ENCODE peak calls at places on chromosomes 11 and 22, in five cellular contexts. N, X, D, Q and V are unnamed samples.
A peak's percentile ranks its signal among the peaks of the same experiment; 100 is the strongest.

GRCh38 chr11:115304774-115305472 is 199.3 kb downstream of the CADM1 start:
- DNase-seq in N (no peak), X (no peak), D (peak; percentile 13), Q (no peak), V (no peak)

GRCh38 chr22:20979243-20979809 is 2.8 kb upstream of the LZTR1 start:
- DNase-seq in N (peak; percentile 97), X (no peak), D (peak; percentile 70), Q (peak; percentile 95), V (no peak)

GRCh38 chr22:23070418-23071162 is at the start of gene GNAZ:
- DNase-seq in N (peak; percentile 79), X (peak; percentile 67), D (peak; percentile 84), Q (peak; percentile 82), V (no peak)

GRCh38 chr11:43021466-43021865 is 290.3 kb upstream of the API5 start:
- DNase-seq in N (peak; percentile 70), X (peak; percentile 15), D (peak; percentile 41), Q (peak; percentile 51), V (peak; percentile 13)

GRCh38 chr22:27474112-27474571 is 327.4 kb downstream of the MN1 start:
- DNase-seq in N (no peak), X (no peak), D (no peak), Q (no peak), V (no peak)

GRCh38 chr22:20393705-20394476 is at the start of gene ZNF74:
- DNase-seq in N (no peak), X (no peak), D (peak; percentile 92), Q (peak; percentile 97), V (peak; percentile 88)

GRCh38 chr22:23157560-23158515 is 12.6 kb downstream of the RAB36 start:
- DNase-seq in N (no peak), X (no peak), D (no peak), Q (no peak), V (peak; percentile 44)

GRCh38 chr11:83784419-83784818 is 498.3 kb upstream of the CCDC90B start:
- DNase-seq in N (no peak), X (no peak), D (no peak), Q (no peak), V (no peak)

GRCh38 chr22:38312261-38312800 is 4.9 kb downstream of the CSNK1E start:
- DNase-seq in N (no peak), X (no peak), D (no peak), Q (no peak), V (no peak)

GRCh38 chr11:121466063-121466794 is 13.5 kb upstream of the SORL1-AS1 start:
- DNase-seq in N (no peak), X (peak; percentile 45), D (peak; percentile 79), Q (peak; percentile 56), V (no peak)

GRCh38 chr11:107493117-107493516 is 35.5 kb upstream of the CWF19L2 start:
- DNase-seq in N (no peak), X (no peak), D (no peak), Q (no peak), V (no peak)

GRCh38 chr11:129785383-129786111 is 30.1 kb upstream of the TMEM45B start:
- DNase-seq in N (no peak), X (peak; percentile 2), D (peak; percentile 11), Q (no peak), V (no peak)

DNA sequence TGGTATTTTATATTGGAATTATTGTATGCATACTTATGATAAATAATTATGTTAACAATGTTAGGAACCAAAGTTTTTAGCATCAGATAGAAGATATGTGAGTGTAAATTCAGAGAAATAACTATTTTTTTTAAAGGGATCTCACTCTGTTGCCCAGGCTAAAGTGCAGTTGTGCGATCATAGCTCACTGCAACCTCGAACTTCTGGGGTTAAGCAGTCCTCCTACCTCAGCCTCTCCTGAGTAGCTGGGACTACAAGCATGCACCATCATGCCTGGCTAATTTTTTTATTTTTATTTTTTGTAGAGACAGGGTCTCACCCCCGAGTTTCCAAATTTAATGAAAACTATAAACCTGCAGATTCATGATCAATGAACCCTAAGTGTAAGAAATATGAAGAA is 33.6 kb upstream of the RCE1 start:
- DNase-seq in N (no peak), X (no peak), D (no peak), Q (no peak), V (no peak)
- H3K4me2 ChIP-seq in N (no peak overlapping the region), X (no peak overlapping the region), D (no peak overlapping the region), Q (no peak overlapping the region), V (no peak overlapping the region)

GRCh38 chr22:50016988-50017700 is 4.6 kb upstream of the IL17REL start:
- DNase-seq in N (no peak), X (no peak), D (peak; percentile 27), Q (peak; percentile 1), V (no peak)
- H3K4me2 ChIP-seq in N (no peak overlapping the region), X (no peak overlapping the region), D (no peak overlapping the region), Q (no peak overlapping the region), V (no peak overlapping the region)

GRCh38 chr11:65611028-65611757 is 2.8 kb downstream of the MAP3K11 start:
- DNase-seq in N (no peak), X (no peak), D (no peak), Q (no peak), V (no peak)
- H3K4me2 ChIP-seq in N (peak overlapping the region; percentile 86), X (peak overlapping the region; percentile 88), D (peak overlapping the region; percentile 85), Q (peak overlapping the region; percentile 75), V (no peak overlapping the region)

DNA sequence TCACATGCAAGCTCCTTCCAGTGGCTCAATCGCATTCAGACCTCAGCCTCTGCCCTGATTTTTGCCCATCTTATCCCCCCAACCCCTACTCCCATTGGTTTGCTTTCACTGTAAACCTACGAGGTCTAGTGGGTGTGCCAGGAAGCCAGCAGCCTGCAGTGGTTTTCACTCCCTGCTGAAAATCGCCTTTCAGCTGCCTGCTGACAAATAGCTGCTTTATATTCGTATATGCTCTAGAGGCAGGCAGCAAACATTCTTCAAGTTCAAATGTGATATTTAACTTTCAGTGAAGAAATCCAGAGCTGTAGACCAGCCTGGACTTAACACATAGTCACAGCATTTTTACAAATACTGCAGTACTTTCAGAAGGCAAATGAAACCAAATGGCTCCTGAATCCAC is 92.8 kb upstream of the APOA1 start:
- DNase-seq in N (no peak), X (peak; percentile 78), D (no peak), Q (no peak), V (peak; percentile 57)
- H3K4me2 ChIP-seq in N (no peak overlapping the region), X (peak overlapping the region; percentile 92), D (no peak overlapping the region), Q (no peak overlapping the region), V (peak overlapping the region; percentile 87)

GRCh38 chr22:40397436-40397835 is 27.0 kb downstream of the SGSM3 start:
- DNase-seq in N (no peak), X (no peak), D (no peak), Q (no peak), V (no peak)
- H3K4me2 ChIP-seq in N (no peak overlapping the region), X (no peak overlapping the region), D (no peak overlapping the region), Q (no peak overlapping the region), V (no peak overlapping the region)

GRCh38 chr11:18780329-18780728 is 11.3 kb downstream of the PTPN5 start:
- DNase-seq in N (no peak), X (no peak), D (no peak), Q (no peak), V (no peak)

GRCh38 chr11:18775492-18776292 is 15.9 kb downstream of the PTPN5 start:
- DNase-seq in N (peak; percentile 87), X (peak; percentile 57), D (peak; percentile 76), Q (peak; percentile 86), V (peak; percentile 75)

GRCh38 chr11:18776324-18776723 is 15.3 kb downstream of the PTPN5 start:
- DNase-seq in N (no peak), X (no peak), D (no peak), Q (no peak), V (no peak)

GRCh38 chr11:18780896-18781295 is 10.7 kb downstream of the PTPN5 start:
- DNase-seq in N (no peak), X (no peak), D (no peak), Q (no peak), V (no peak)

GRCh38 chr11:18778468-18778867 is 13.1 kb downstream of the PTPN5 start:
- DNase-seq in N (no peak), X (no peak), D (no peak), Q (no peak), V (no peak)
- H3K4me2 ChIP-seq in N (no peak overlapping the region), X (no peak overlapping the region), D (no peak overlapping the region), Q (no peak overlapping the region), V (no peak overlapping the region)

GRCh38 chr11:66728760-66729385 is at the start of gene SPTBN2:
- DNase-seq in N (peak; percentile 59), X (peak; percentile 36), D (no peak), Q (peak; percentile 75), V (no peak)
- H3K4me2 ChIP-seq in N (peak within 1 kb of the TSS; percentile 38), X (peak within 1 kb of the TSS; percentile 68), D (peak within 1 kb of the TSS; percentile 63), Q (peak within 1 kb of the TSS; percentile 92), V (peak within 1 kb of the TSS; percentile 59)